ENCODE peak calls at places on chromosomes 3 and 15, in four cellular contexts. A is colonic mucosa, R is HL-60, I is heart left ventricle. O is an unnamed sample.

GRCh38 chr3:156412600-156412999 is 142.3 kb downstream of the SSR3 start:
- DNase-seq in A (no peak), R (no peak), I (no peak), O (no peak)

GRCh38 chr15:35722506-35722905 is 176.5 kb upstream of the DPH6 start:
- DNase-seq in A (no peak), R (no peak), I (no peak), O (no peak)

GRCh38 chr3:65356331-65357286 is 668.8 kb upstream of the ADAMTS9 start:
- DNase-seq in A (no peak), R (no peak), I (no peak), O (no peak)

GRCh38 chr15:49035825-49036224 is 10.4 kb downstream of the SECISBP2L start:
- DNase-seq in A (no peak), R (no peak), I (no peak), O (no peak)

GRCh38 chr15:41561777-41562145 is 2.7 kb downstream of the TYRO3 start:
- DNase-seq in A (no peak), R (no peak), I (peak), O (peak)

GRCh38 chr15:66955871-66956585 is 109.4 kb upstream of the SMAD3 start:
- DNase-seq in A (no peak), R (no peak), I (no peak), O (no peak)

GRCh38 chr3:188133219-188133618 is 20.7 kb upstream of the LPP start:
- DNase-seq in A (no peak), R (no peak), I (no peak), O (no peak)

GRCh38 chr3:33425456-33425855 is 14.7 kb downstream of the UBP1 start:
- DNase-seq in A (no peak), R (no peak), I (no peak), O (no peak)

GRCh38 chr3:32177702-32178198 is 60.7 kb upstream of the CMTM8 start:
- DNase-seq in A (peak), R (peak), I (peak), O (peak)

GRCh38 chr3:155131104-155131503 is 51.0 kb downstream of the MME start:
- DNase-seq in A (no peak), R (no peak), I (no peak), O (no peak)

GRCh38 chr3:14147063-14147435 is 22.2 kb downstream of the TMEM43 start:
- DNase-seq in A (no peak), R (no peak), I (peak), O (no peak)

GRCh38 chr15:46467041-46467440 is 832.2 kb downstream of the SQOR start:
- DNase-seq in A (no peak), R (no peak), I (no peak), O (no peak)

GRCh38 chr15:62782100-62782791 is 260.3 kb upstream of the TPM1 start:
- DNase-seq in A (peak), R (peak), I (peak), O (peak)

GRCh38 chr3:182178488-182179200 is 466.9 kb downstream of the SOX2 start:
- DNase-seq in A (no peak), R (no peak), I (no peak), O (no peak)

GRCh38 chr15:72380743-72381142 is 4.9 kb upstream of the HEXA start:
- DNase-seq in A (no peak), R (no peak), I (no peak), O (no peak)
- H3K27ac ChIP-seq in A (no peak), R (no peak), I (no peak), O (no peak)

GRCh38 chr3:42613462-42613861 is 13.0 kb downstream of the NKTR start:
- DNase-seq in A (no peak), R (no peak), I (no peak), O (no peak)
- H3K27ac ChIP-seq in A (no peak), R (peak), I (peak), O (no peak)

GRCh38 chr15:74855857-74856256 is 12.9 kb upstream of the ULK3 start:
- DNase-seq in A (no peak), R (no peak), I (no peak), O (no peak)

GRCh38 chr15:74858366-74858735 is 14.8 kb downstream of the SCAMP2 start:
- DNase-seq in A (no peak), R (no peak), I (no peak), O (no peak)

GRCh38 chr15:74856537-74856936 is 13.6 kb upstream of the ULK3 start:
- DNase-seq in A (no peak), R (no peak), I (no peak), O (no peak)

GRCh38 chr15:74857082-74857655 is 14.2 kb upstream of the ULK3 start:
- DNase-seq in A (peak), R (no peak), I (no peak), O (no peak)

DNA sequence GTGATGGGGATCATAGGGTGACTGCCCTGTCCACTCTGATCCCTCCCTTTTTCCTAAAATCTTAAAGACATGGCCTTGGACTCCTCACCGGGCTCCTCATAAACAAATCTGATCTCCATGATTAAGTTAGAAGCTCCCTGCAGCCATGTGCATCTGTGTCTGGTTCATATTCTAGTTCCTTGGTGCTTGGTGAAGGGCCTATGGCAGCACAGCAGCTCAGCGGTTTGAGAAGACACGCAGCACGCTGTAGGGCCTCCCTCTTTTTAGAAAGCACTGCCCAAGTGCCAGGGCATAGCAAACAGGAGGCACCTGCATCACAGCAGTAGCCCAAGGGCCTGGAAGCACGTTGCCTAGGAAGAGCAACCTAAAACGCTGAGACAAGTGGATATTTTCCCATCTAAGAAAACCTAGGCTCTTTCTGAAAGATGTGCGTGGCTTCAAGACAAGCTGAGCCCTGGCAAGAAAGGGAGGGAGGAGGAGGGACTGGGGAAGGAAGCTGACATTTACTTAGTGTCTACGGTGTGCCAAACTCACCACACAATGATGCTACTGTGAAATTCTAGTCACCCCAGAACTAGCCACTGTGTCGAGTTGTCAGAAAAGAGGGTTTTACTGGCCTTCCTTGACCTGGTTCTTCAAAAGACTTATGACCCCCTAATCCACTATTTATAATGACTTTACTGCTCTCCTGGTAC is 14.9 kb upstream of the ULK3 start:
- DNase-seq in A (no peak), R (no peak), I (no peak), O (no peak)
- H3K27ac ChIP-seq in A (peak), R (no peak), I (peak), O (no peak)

DNA sequence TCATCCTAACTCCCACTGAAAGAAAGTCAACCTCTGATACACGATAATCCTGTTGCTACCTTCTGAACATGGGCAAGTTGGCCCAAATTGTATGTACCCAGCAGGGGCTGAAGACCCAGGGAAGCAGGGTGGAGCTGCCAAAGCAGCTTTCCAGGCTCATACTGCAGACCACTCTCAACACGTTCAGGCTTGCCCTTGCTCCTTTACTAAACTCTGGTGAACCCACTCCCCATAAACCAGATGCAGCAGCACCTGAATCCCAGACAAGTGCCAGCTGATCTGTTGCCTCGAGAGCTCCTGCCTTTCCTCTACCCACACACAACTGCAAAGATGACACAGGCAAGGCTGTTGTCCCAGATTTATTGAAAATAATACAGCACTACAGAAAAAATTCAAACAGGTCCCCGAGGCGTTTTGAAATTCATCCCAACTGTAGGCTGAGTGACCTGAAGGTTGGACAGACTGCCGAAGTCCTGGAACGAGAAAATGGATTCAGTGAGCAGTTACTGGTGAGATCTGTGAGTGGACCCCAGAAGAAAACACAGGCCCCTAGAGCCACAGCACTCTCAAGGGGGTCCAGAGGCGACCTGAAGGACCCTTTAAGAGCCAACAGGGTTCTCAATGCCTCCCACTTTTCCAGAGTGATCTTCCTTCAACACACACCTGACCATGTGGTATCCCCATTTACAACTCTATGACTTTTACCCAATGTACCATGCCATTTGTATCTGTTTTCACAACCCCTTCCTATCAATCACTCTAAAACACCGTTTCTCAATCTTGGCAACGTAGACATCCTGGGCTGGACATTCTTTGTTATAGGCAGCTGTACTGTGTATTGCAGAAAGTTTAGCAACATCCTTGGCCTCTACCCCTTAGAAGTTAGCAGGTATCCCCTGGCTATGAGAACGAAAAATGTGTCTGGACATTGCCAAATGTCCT is 3.6 kb downstream of the RPS17 start:
- DNase-seq in A (no peak), R (no peak), I (no peak), O (no peak)
- H3K27ac ChIP-seq in A (no peak), R (no peak), I (no peak), O (no peak)

GRCh38 chr3:50354186-50354764 is 3.6 kb downstream of the CYB561D2 start:
- DNase-seq in A (no peak), R (no peak), I (no peak), O (no peak)

GRCh38 chr3:50352762-50353161 is 2.1 kb downstream of the CYB561D2 start:
- DNase-seq in A (no peak), R (no peak), I (no peak), O (no peak)

GRCh38 chr3:50354850-50355249 is 4.2 kb downstream of the CYB561D2 start:
- DNase-seq in A (no peak), R (no peak), I (no peak), O (no peak)

GRCh38 chr3:50351318-50351687 is 641 bp downstream of the CYB561D2 start:
- DNase-seq in A (no peak), R (no peak), I (no peak), O (no peak)

DNA sequence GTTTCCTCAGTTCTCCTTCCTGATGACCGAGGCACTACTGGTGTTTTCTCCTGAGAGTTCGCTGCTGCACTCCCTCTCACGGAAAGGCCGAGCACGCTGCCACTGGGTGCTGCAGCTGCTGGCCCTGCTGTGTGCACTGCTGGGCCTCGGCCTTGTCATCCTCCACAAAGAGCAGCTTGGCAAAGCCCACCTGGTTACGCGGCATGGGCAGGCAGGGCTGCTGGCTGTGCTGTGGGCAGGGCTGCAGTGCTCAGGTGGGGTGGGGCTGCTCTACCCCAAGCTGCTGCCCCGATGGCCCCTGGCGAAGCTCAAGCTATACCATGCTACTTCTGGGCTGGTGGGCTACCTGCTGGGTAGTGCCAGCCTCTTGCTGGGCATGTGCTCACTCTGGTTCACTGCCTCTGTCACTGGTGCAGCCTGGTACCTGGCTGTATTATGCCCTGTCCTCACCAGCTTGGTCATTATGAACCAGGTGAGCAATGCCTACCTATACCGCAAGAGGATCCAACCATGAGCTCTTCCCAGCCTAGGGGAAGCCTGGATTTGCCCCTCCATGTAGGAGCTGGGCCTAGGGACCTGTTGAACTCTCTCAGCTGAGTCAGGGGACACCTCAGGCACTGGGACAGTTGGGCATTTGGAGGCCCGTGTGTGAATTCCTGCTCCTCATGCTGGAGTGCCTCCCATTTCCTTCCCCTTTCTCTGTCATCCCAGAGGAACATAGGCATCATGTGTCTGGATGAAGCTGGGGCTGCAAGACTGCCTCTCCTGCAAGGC is 2.8 kb downstream of the CYB561D2 start:
- DNase-seq in A (no peak), R (no peak), I (no peak), O (no peak)
- H3K27ac ChIP-seq in A (peak), R (no peak), I (no peak), O (no peak)

GRCh38 chr3:112995800-112996199 is 5.0 kb downstream of the GTPBP8 start:
- DNase-seq in A (no peak), R (no peak), I (no peak), O (no peak)
- H3K27ac ChIP-seq in A (no peak), R (no peak), I (no peak), O (no peak)

DNA sequence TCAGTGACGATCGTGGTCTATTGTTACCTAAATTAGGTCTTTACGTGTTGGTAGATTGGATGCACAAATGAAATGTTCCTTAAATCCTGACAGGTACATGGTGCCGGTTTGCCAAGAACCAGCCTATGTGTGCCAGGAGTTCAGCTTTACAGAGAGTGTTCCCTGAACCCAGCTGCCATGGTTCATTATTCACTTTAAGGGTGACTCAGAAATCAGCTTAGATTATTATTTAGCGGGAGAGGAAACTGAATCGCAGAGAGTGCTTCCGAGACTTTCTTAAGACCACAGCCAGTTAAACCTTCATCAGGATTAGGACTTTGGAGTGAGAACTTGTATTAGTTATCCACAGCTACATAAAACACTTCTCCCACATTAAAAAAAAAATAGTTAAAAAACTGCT is 21.5 kb downstream of the FAM43A start:
- DNase-seq in A (no peak), R (no peak), I (no peak), O (no peak)
- H3K27ac ChIP-seq in A (no peak), R (no peak), I (no peak), O (no peak)

DNA sequence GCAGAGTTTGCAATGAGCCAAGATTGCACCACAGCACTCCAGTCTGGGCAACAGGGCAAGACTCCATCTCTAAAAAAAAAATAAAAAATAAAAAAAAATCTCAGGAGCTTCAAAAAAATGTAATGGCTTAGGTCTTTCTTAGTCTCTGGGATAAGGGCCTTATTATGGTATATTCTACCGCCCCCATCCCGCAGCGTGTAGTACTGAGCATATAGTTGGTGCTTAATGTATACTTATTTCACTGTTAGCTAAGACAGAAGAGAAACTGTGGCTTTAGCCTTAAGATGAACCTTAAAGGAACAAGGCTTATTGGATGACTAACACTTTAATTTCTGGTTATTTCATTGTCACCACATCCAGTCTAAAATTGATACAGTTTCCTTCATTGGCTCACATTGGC is 17.2 kb upstream of the RAF1 start:
- DNase-seq in A (no peak), R (no peak), I (no peak), O (no peak)
- H3K27ac ChIP-seq in A (peak), R (peak), I (peak), O (peak)